ENCODE peak calls at places on chromosomes 6 and 20, in nine cellular contexts. R, P, O, M, F, G, K, V and N are unnamed samples.

GRCh38 chr6:20459682-20460081 is 58.0 kb downstream of the E2F3 start:
- DNase-seq in R (no peak), P (no peak), O (no peak), M (no peak), F (no peak), G (no peak), K (no peak), V (no peak), N (no peak)

GRCh38 chr20:43842126-43843020 is 72.3 kb upstream of the TOX2 start:
- DNase-seq in R (no peak), P (no peak), O (no peak), M (no peak), F (no peak), G (no peak), K (no peak), V (no peak), N (no peak)

GRCh38 chr20:327946-328563 is 2.7 kb downstream of the SOX12 start:
- DNase-seq in R (no peak), P (no peak), O (no peak), M (no peak), F (no peak), G (no peak), K (no peak), V (no peak), N (no peak)

GRCh38 chr20:20456736-20457135 is 88.8 kb downstream of the INSM1 start:
- DNase-seq in R (no peak), P (no peak), O (no peak), M (no peak), F (no peak), G (no peak), K (no peak), V (no peak), N (no peak)

GRCh38 chr6:79467716-79468115 is 69.5 kb downstream of the LCA5 start:
- DNase-seq in R (no peak), P (no peak), O (no peak), M (no peak), F (no peak), G (no peak), K (no peak), V (no peak), N (no peak)

GRCh38 chr6:52992980-52993379 is 2.1 kb downstream of the GSTA4 start:
- DNase-seq in R (no peak), P (no peak), O (no peak), M (no peak), F (no peak), G (no peak), K (no peak), V (no peak), N (no peak)

GRCh38 chr6:23650676-23651075 is 475.3 kb upstream of the NRSN1 start:
- DNase-seq in R (no peak), P (peak), O (no peak), M (no peak), F (no peak), G (no peak), K (peak), V (peak), N (peak)

GRCh38 chr20:45342863-45343444 is 5.3 kb downstream of the SDC4 start:
- DNase-seq in R (no peak), P (no peak), O (no peak), M (no peak), F (no peak), G (no peak), K (no peak), V (no peak), N (no peak)

GRCh38 chr6:81727876-81728517 is 24.5 kb downstream of the TENT5A start:
- DNase-seq in R (no peak), P (no peak), O (no peak), M (no peak), F (no peak), G (peak), K (no peak), V (no peak), N (no peak)

GRCh38 chr20:64111841-64112641 is 4.7 kb upstream of the NPBWR2 start:
- DNase-seq in R (no peak), P (peak), O (no peak), M (no peak), F (no peak), G (no peak), K (peak), V (no peak), N (peak)

GRCh38 chr20:49825521-49826033 is 12.9 kb downstream of the SLC9A8 start:
- DNase-seq in R (no peak), P (no peak), O (no peak), M (no peak), F (no peak), G (no peak), K (no peak), V (no peak), N (no peak)